ENCODE peak calls at places on chromosomes 6 and 20, in seven cellular contexts. One of them, this sample, is unnamed.
A peak's percentile ranks its signal among the peaks of the same experiment; 100 is the strongest.

GRCh38 chr6:147099974-147100373 is 104.2 kb upstream of the STXBP5 start:
- DNase-seq in EL: peak; percentile 89
- DNase-seq in cardiac muscle cell: no peak
- DNase-seq in HS-27A: peak; percentile 38
- DNase-seq in HTR-8/SVneo: peak; percentile 32
- DNase-seq in NCI-H446 treated with DMSO at 0.1 percent for 48 hours: no peak
- DNase-seq in breast epithelium: no peak
- DNase-seq in this sample: no peak

GRCh38 chr6:82741325-82741995 is 324.2 kb downstream of the UBE3D start:
- DNase-seq in cardiac muscle cell: no peak
- DNase-seq in breast epithelium: no peak
- DNase-seq in NCI-H446 treated with DMSO at 0.1 percent for 48 hours: no peak
- DNase-seq in HTR-8/SVneo: no peak
- DNase-seq in HS-27A: no peak
- DNase-seq in EL: peak; percentile 61
- DNase-seq in this sample: no peak

GRCh38 chr6:167091149-167092107 is 31.5 kb upstream of the CCR6 start:
- DNase-seq in HTR-8/SVneo: no peak
- DNase-seq in EL: no peak
- DNase-seq in HS-27A: no peak
- DNase-seq in breast epithelium: no peak
- DNase-seq in cardiac muscle cell: peak; percentile 21
- DNase-seq in NCI-H446 treated with DMSO at 0.1 percent for 48 hours: no peak
- DNase-seq in this sample: no peak

GRCh38 chr6:66189915-66190314 is 482.9 kb upstream of the EYS start:
- DNase-seq in breast epithelium: no peak
- DNase-seq in HS-27A: no peak
- DNase-seq in EL: no peak
- DNase-seq in cardiac muscle cell: no peak
- DNase-seq in NCI-H446 treated with DMSO at 0.1 percent for 48 hours: no peak
- DNase-seq in HTR-8/SVneo: no peak
- DNase-seq in this sample: no peak

GRCh38 chr20:48847498-48848205 is 19.9 kb upstream of the PREX1 start:
- DNase-seq in HTR-8/SVneo: no peak
- DNase-seq in breast epithelium: no peak
- DNase-seq in EL: no peak
- DNase-seq in NCI-H446 treated with DMSO at 0.1 percent for 48 hours: no peak
- DNase-seq in cardiac muscle cell: no peak
- DNase-seq in HS-27A: no peak
- DNase-seq in this sample: no peak

GRCh38 chr6:130190701-130191375 is 31.9 kb downstream of the SAMD3 start:
- DNase-seq in NCI-H446 treated with DMSO at 0.1 percent for 48 hours: no peak
- DNase-seq in cardiac muscle cell: no peak
- DNase-seq in HS-27A: no peak
- DNase-seq in breast epithelium: no peak
- DNase-seq in HTR-8/SVneo: no peak
- DNase-seq in EL: no peak
- DNase-seq in this sample: no peak

GRCh38 chr6:78835817-78836216 is 31.5 kb upstream of the IRAK1BP1 start:
- DNase-seq in EL: no peak
- DNase-seq in breast epithelium: no peak
- DNase-seq in NCI-H446 treated with DMSO at 0.1 percent for 48 hours: no peak
- DNase-seq in cardiac muscle cell: no peak
- DNase-seq in HTR-8/SVneo: peak; percentile 4
- DNase-seq in HS-27A: peak; percentile 7
- DNase-seq in this sample: no peak

GRCh38 chr20:38680492-38681118 is 43.7 kb upstream of the SLC32A1 start:
- DNase-seq in HS-27A: peak; percentile 22
- DNase-seq in cardiac muscle cell: peak; percentile 88
- DNase-seq in HTR-8/SVneo: peak; percentile 72
- DNase-seq in breast epithelium: no peak
- DNase-seq in EL: peak; percentile 28
- DNase-seq in NCI-H446 treated with DMSO at 0.1 percent for 48 hours: no peak
- DNase-seq in this sample: no peak

This sample was measured in ascending aorta.